ENCODE peak calls at places on chromosomes 1 and 21, in five cellular contexts. V is adipocyte, S is psoas muscle, D is left ventricle myocardium superior, X is BJ. P is an unnamed sample.

GRCh38 chr1:240946926-240947325 is 335.0 kb upstream of the GREM2 start:
- DNase-seq in D (no peak), S (no peak), V (peak), X (no peak), P (no peak)

GRCh38 chr1:52662645-52663313 is 29.8 kb downstream of the SHISAL2A start:
- DNase-seq in X (no peak), S (no peak), D (no peak), V (peak), P (no peak)

GRCh38 chr1:27515626-27516025 is 25.7 kb upstream of the WASF2 start:
- DNase-seq in X (no peak), V (no peak), D (no peak), S (no peak), P (no peak)

GRCh38 chr1:175841613-175842234 is 98.3 kb upstream of the TNR start:
- DNase-seq in X (no peak), S (no peak), D (no peak), V (no peak), P (no peak)

GRCh38 chr1:166924829-166925541 is 48.9 kb upstream of the TADA1 start:
- DNase-seq in S (no peak), X (no peak), D (no peak), V (no peak), P (no peak)

GRCh38 chr1:115712911-115713609 is 55.5 kb downstream of the CASQ2 start:
- DNase-seq in X (no peak), S (no peak), V (no peak), D (peak), P (no peak)

GRCh38 chr1:109248797-109249629 is at the start of gene CELSR2:
- DNase-seq in D (peak), V (peak), X (no peak), S (peak), P (peak)

GRCh38 chr1:9721606-9722377 is 70.3 kb downstream of the PIK3CD start:
- DNase-seq in V (peak), S (no peak), D (no peak), X (no peak), P (peak)

GRCh38 chr1:154931940-154932487 is 4.5 kb downstream of the PMVK start:
- DNase-seq in S (no peak), D (peak), X (no peak), V (no peak), P (no peak)

GRCh38 chr1:7388488-7389185 is 382.5 kb upstream of the VAMP3 start:
- DNase-seq in D (peak), X (no peak), S (no peak), V (no peak), P (no peak)

GRCh38 chr21:41940431-41940830 is 13.4 kb downstream of the C2CD2 start:
- DNase-seq in X (no peak), D (peak), S (no peak), V (no peak), P (no peak)

GRCh38 chr1:234531181-234532132 is 52.5 kb upstream of the TARBP1 start:
- DNase-seq in V (peak), S (peak), D (peak), X (peak), P (no peak)

GRCh38 chr1:22721122-22721873 is 10.7 kb downstream of the EPHB2 start:
- DNase-seq in D (no peak), S (no peak), X (no peak), V (no peak), P (no peak)

GRCh38 chr1:1306070-1306660 is 1.6 kb downstream of the ACAP3 start:
- DNase-seq in X (no peak), V (peak), S (no peak), D (no peak), P (no peak)

GRCh38 chr1:184425449-184426277 is 38.8 kb downstream of the C1orf21 start:
- DNase-seq in D (no peak), V (no peak), X (no peak), S (no peak), P (no peak)

GRCh38 chr1:77313491-77313890 is 31.7 kb downstream of the AK5 start:
- DNase-seq in D (no peak), X (no peak), V (peak), S (no peak), P (no peak)